ENCODE peak calls at places on chromosomes 16 and 17, in ten cellular contexts. M, Z, P, L, F, C, H, W, N and V are unnamed samples.

GRCh38 chr16:10558746-10559641 is 21.4 kb downstream of the EMP2 start:
- DNase-seq in M (peak), Z (peak), P (no peak), L (peak), F (peak), C (peak), H (peak), W (peak), N (peak), V (peak)

GRCh38 chr17:35002876-35003551 is 22.7 kb downstream of the LIG3 start:
- DNase-seq in M (peak), Z (peak), P (no peak), L (peak), F (no peak), C (no peak), H (no peak), W (peak), N (no peak), V (no peak)

GRCh38 chr17:67718325-67718941 is 697 bp downstream of the NOL11 start:
- DNase-seq in M (no peak), Z (peak), P (no peak), L (no peak), F (peak), C (no peak), H (no peak), W (peak), N (no peak), V (no peak)

GRCh38 chr17:39199986-39200879 is at the start of gene RPL19:
- DNase-seq in M (peak), Z (peak), P (peak), L (peak), F (peak), C (peak), H (peak), W (peak), N (peak), V (peak)

GRCh38 chr17:73600103-73600871 is 44.0 kb downstream of the SDK2 start:
- DNase-seq in M (no peak), Z (peak), P (no peak), L (no peak), F (peak), C (no peak), H (no peak), W (no peak), N (no peak), V (no peak)

GRCh38 chr17:67717192-67717623 is 528 bp upstream of the NOL11 start:
- DNase-seq in M (no peak), Z (peak), P (no peak), L (no peak), F (peak), C (no peak), H (no peak), W (no peak), N (no peak), V (no peak)

GRCh38 chr17:47857551-47858410 is 6.8 kb upstream of the SP6 start:
- DNase-seq in M (no peak), Z (no peak), P (no peak), L (no peak), F (no peak), C (no peak), H (no peak), W (no peak), N (no peak), V (no peak)

GRCh38 chr17:34859652-34860051 is 101.6 kb downstream of the CCT6B start:
- DNase-seq in M (no peak), Z (no peak), P (no peak), L (no peak), F (no peak), C (no peak), H (no peak), W (no peak), N (no peak), V (no peak)

GRCh38 chr17:80870401-80870800 is 121.2 kb upstream of the CHMP6 start:
- DNase-seq in M (no peak), Z (no peak), P (no peak), L (no peak), F (no peak), C (no peak), H (peak), W (no peak), N (no peak), V (no peak)

GRCh38 chr16:55944377-55944802 is 69.2 kb upstream of the CES5A start:
- DNase-seq in M (peak), Z (peak), P (peak), L (peak), F (peak), C (peak), H (peak), W (peak), N (peak), V (peak)

GRCh38 chr16:70438325-70438982 is 446 bp downstream of the ST3GAL2 start:
- DNase-seq in M (peak), Z (no peak), P (no peak), L (no peak), F (no peak), C (no peak), H (peak), W (no peak), N (peak), V (no peak)

GRCh38 chr16:60304078-60304477 is 1570.0 kb upstream of the GOT2 start:
- DNase-seq in M (no peak), Z (no peak), P (no peak), L (no peak), F (no peak), C (no peak), H (no peak), W (no peak), N (no peak), V (no peak)

GRCh38 chr16:87822571-87822970 is 46.7 kb downstream of the SLC7A5 start:
- DNase-seq in M (no peak), Z (no peak), P (no peak), L (no peak), F (no peak), C (no peak), H (no peak), W (no peak), N (no peak), V (no peak)

GRCh38 chr17:79752175-79752574 is 21.4 kb downstream of the ENPP7 start:
- DNase-seq in M (no peak), Z (no peak), P (no peak), L (no peak), F (no peak), C (no peak), H (no peak), W (peak), N (no peak), V (no peak)

GRCh38 chr17:45648642-45649041 is 135.5 kb upstream of the CRHR1 start:
- DNase-seq in M (no peak), Z (no peak), P (no peak), L (no peak), F (no peak), C (no peak), H (no peak), W (no peak), N (no peak), V (no peak)

GRCh38 chr17:28528329-28529011 is 22.3 kb downstream of the FOXN1 start:
- DNase-seq in M (no peak), Z (peak), P (no peak), L (no peak), F (peak), C (no peak), H (no peak), W (peak), N (no peak), V (no peak)

GRCh38 chr16:81616321-81617020 is 162.6 kb upstream of the PLCG2 start:
- DNase-seq in M (peak), Z (peak), P (no peak), L (peak), F (peak), C (peak), H (peak), W (no peak), N (peak), V (no peak)

GRCh38 chr16:842631-843560 is 42.4 kb upstream of the GNG13 start:
- DNase-seq in M (no peak), Z (no peak), P (no peak), L (no peak), F (no peak), C (no peak), H (peak), W (no peak), N (no peak), V (no peak)

GRCh38 chr16:10172848-10173655 is 9.2 kb downstream of the GRIN2A start:
- DNase-seq in M (no peak), Z (no peak), P (peak), L (no peak), F (peak), C (no peak), H (no peak), W (peak), N (no peak), V (no peak)

GRCh38 chr17:10062757-10063385 is 135.5 kb downstream of the GAS7 start:
- DNase-seq in M (no peak), Z (no peak), P (no peak), L (no peak), F (no peak), C (no peak), H (no peak), W (no peak), N (no peak), V (no peak)

GRCh38 chr17:76707985-76708807 is 2.6 kb downstream of the MXRA7 start:
- DNase-seq in M (no peak), Z (no peak), P (no peak), L (no peak), F (no peak), C (no peak), H (peak), W (no peak), N (no peak), V (no peak)

GRCh38 chr17:66580601-66581385 is 254.1 kb upstream of the CACNG5 start:
- DNase-seq in M (peak), Z (peak), P (no peak), L (peak), F (peak), C (no peak), H (no peak), W (no peak), N (peak), V (no peak)

GRCh38 chr17:61794242-61794641 is 69.1 kb downstream of the BRIP1 start:
- DNase-seq in M (no peak), Z (no peak), P (no peak), L (no peak), F (no peak), C (no peak), H (no peak), W (no peak), N (no peak), V (no peak)

GRCh38 chr17:63365366-63366237 is 80.5 kb downstream of the CYB561 start:
- DNase-seq in M (no peak), Z (no peak), P (no peak), L (no peak), F (peak), C (no peak), H (no peak), W (no peak), N (no peak), V (no peak)

GRCh38 chr17:77119668-77120301 is 21.0 kb upstream of the SEC14L1 start:
- DNase-seq in M (no peak), Z (no peak), P (no peak), L (no peak), F (no peak), C (no peak), H (no peak), W (no peak), N (no peak), V (no peak)

GRCh38 chr17:22507823-22508222 is 815.5 kb downstream of the KCNJ18 start:
- DNase-seq in M (no peak), Z (no peak), P (no peak), L (no peak), F (no peak), C (no peak), H (no peak), W (peak), N (no peak), V (no peak)

GRCh38 chr16:67016681-67017450 is 12.1 kb upstream of the CBFB start:
- DNase-seq in M (no peak), Z (no peak), P (no peak), L (no peak), F (no peak), C (peak), H (no peak), W (no peak), N (peak), V (no peak)

GRCh38 chr17:34416116-34416515 is 53.1 kb upstream of the CCL1 start:
- DNase-seq in M (no peak), Z (no peak), P (no peak), L (no peak), F (no peak), C (no peak), H (no peak), W (no peak), N (no peak), V (no peak)

GRCh38 chr16:17417740-17418139 is 53.0 kb downstream of the XYLT1 start:
- DNase-seq in M (no peak), Z (no peak), P (no peak), L (no peak), F (no peak), C (no peak), H (no peak), W (no peak), N (no peak), V (no peak)

GRCh38 chr17:75814900-75815373 is 29.3 kb downstream of the UNC13D start:
- DNase-seq in M (no peak), Z (peak), P (peak), L (no peak), F (peak), C (no peak), H (peak), W (peak), N (no peak), V (no peak)

GRCh38 chr17:43176119-43176570 is 5.1 kb downstream of the NBR1 start:
- DNase-seq in M (no peak), Z (no peak), P (no peak), L (no peak), F (no peak), C (no peak), H (no peak), W (no peak), N (no peak), V (no peak)

GRCh38 chr17:38676706-38677504 is 2.1 kb upstream of the EPOP start:
- DNase-seq in M (peak), Z (peak), P (peak), L (peak), F (peak), C (peak), H (peak), W (peak), N (peak), V (peak)

GRCh38 chr17:62827722-62828498 is 19.8 kb upstream of the MARCHF10 start:
- DNase-seq in M (no peak), Z (peak), P (no peak), L (no peak), F (peak), C (no peak), H (no peak), W (peak), N (no peak), V (no peak)

GRCh38 chr17:40612510-40613244 is 34.9 kb downstream of the SMARCE1 start:
- DNase-seq in M (no peak), Z (no peak), P (no peak), L (no peak), F (no peak), C (no peak), H (no peak), W (peak), N (no peak), V (no peak)

GRCh38 chr17:64146418-64147109 is 16.6 kb upstream of the ERN1 start:
- DNase-seq in M (peak), Z (peak), P (no peak), L (peak), F (peak), C (peak), H (peak), W (peak), N (peak), V (peak)

GRCh38 chr17:62948370-62948769 is 17.7 kb upstream of the TANC2 start:
- DNase-seq in M (no peak), Z (no peak), P (no peak), L (no peak), F (no peak), C (no peak), H (no peak), W (no peak), N (no peak), V (no peak)

GRCh38 chr17:27452828-27453227 is 3.4 kb upstream of the KSR1 start:
- DNase-seq in M (no peak), Z (no peak), P (no peak), L (no peak), F (no peak), C (no peak), H (no peak), W (no peak), N (no peak), V (no peak)

GRCh38 chr17:27445971-27446370 is 10.3 kb upstream of the KSR1 start:
- DNase-seq in M (no peak), Z (no peak), P (no peak), L (no peak), F (no peak), C (no peak), H (no peak), W (no peak), N (no peak), V (no peak)

GRCh38 chr17:27451906-27452305 is 4.3 kb upstream of the KSR1 start:
- DNase-seq in M (no peak), Z (no peak), P (no peak), L (no peak), F (no peak), C (no peak), H (no peak), W (no peak), N (no peak), V (no peak)

GRCh38 chr17:27446569-27447301 is 9.5 kb upstream of the KSR1 start:
- DNase-seq in M (no peak), Z (peak), P (no peak), L (no peak), F (peak), C (no peak), H (no peak), W (peak), N (no peak), V (no peak)

GRCh38 chr17:27449541-27449940 is 6.7 kb upstream of the KSR1 start:
- DNase-seq in M (no peak), Z (no peak), P (no peak), L (no peak), F (no peak), C (no peak), H (no peak), W (no peak), N (no peak), V (no peak)
- H3K4me3 ChIP-seq in M (no peak), Z (no peak), P (no peak), L (no peak), F (no peak), C (no peak), H (no peak), W (no peak), N (no peak), V (no peak)

DNA sequence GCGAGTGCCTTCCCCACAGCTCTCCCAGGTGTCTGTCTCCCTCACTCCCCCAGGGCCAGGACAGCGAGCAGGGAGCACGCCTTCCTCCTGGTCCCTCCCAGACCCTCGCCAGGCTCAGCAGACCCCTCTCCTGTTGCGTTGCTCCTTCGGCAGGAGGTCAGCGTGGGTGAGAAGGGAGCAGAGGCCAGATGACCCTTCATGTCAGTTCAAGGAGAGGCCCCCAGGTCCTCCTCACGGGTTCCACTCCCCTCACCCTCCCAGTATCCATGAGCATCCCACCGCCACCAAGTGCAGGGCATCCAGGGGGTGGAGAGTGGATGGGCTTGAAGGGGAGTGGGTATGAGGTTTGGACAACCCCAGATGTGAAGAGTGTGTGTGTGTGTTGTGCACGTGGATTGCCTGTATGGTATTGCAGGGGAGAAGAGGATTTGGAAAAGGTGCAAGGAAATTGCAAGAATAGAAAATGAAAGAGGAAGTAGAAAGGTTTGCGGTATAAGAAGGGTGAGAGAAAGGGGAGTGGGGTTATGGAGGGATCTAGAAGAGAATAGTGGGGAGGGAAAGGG is 17.7 kb downstream of the SGCA start:
- DNase-seq in M (no peak), Z (peak), P (no peak), L (no peak), F (peak), C (no peak), H (peak), W (no peak), N (no peak), V (no peak)
- H3K4me3 ChIP-seq in M (no peak), Z (no peak), P (no peak), L (no peak), F (no peak), C (no peak), H (no peak), W (no peak), N (no peak), V (no peak)

GRCh38 chr17:1574697-1575471 is 12.3 kb upstream of the PITPNA start:
- DNase-seq in M (no peak), Z (no peak), P (no peak), L (no peak), F (no peak), C (no peak), H (peak), W (no peak), N (no peak), V (no peak)
- H3K4me3 ChIP-seq in M (no peak), Z (no peak), P (no peak), L (no peak), F (no peak), C (no peak), H (peak), W (no peak), N (no peak), V (no peak)

DNA sequence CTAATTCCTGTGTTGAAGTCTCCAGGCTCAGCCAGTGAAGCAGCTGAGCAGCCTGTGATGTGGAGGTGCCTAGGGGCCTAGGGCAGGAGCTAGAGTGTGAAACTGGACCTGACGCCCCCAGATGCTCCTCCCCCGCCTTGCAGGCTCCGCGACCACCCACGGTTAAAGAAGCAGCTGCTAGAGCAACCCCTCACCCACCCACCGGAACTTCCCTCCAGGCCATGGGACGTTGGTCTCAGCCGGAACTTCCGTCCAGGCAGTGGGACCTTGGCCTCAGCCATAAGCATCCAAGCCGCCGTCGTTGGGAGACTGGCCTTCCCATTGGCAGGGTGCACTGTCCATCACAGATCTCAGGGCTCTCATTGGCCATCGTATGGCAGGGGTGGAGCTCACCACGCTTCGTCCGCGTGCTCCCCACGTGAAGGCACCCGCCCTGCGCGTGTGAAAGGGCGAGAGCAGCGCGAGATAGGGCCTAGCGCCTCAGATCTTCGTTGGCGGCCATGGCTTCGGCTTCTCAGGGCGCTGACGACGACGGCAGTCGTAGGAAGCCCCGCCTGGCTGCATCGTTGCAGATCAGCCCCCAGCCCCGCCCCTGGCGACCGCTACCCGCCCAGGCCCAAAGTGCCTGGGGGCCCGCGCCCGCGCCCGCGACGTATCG is at the start of gene ADAD2:
- DNase-seq in M (no peak), Z (no peak), P (no peak), L (no peak), F (no peak), C (no peak), H (no peak), W (no peak), N (no peak), V (no peak)
- H3K4me3 ChIP-seq in M (no peak), Z (no peak), P (no peak), L (no peak), F (no peak), C (no peak), H (no peak), W (no peak), N (no peak), V (no peak)

DNA sequence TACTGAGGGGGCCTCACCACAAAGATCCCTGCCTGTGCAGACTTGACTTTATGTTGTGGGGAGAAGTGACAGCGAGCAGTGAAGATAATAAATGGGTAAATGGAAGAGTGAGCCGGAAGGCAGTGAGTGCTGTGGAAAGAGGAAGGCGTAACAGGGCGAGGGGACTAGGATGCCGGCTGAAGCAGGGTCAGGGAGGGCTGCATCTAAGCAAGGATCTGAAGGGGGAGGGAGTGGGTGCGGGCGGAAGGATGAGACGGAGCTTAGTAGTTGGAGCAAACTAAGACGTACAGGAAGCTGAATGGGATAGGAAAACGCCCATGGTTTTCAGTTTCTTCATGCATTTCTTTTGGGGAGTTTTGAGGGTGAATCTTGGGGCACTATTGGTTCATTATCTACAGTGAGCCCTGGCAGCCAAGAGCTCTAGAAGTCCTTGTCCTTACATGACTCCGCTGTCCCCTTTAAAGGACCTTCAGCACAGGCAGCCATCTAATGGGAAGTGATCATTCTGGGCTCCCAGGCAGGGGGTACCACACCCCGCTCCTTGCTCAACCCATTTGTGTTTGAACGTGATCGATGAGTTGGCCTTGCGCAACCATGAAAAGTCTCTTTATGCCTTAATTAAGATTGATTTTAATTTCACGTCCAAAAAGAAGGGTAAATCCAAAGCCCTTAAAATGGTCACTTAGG is 10.4 kb upstream of the NAT9 start:
- DNase-seq in M (no peak), Z (no peak), P (no peak), L (no peak), F (no peak), C (no peak), H (no peak), W (no peak), N (no peak), V (no peak)
- H3K4me3 ChIP-seq in M (no peak), Z (no peak), P (no peak), L (no peak), F (no peak), C (no peak), H (no peak), W (no peak), N (no peak), V (no peak)